ENCODE peak calls at places on chromosomes 1 and 21, in seven cellular contexts. N is fibroblast of lung, P is sigmoid colon, B is tibial artery, Y is OCI-LY7, F is heart left ventricle, E is IMR-90. V is an unnamed sample.

GRCh38 chr1:19885821-19886220 is 3.6 kb downstream of the OTUD3 start:
- DNase-seq in P (no peak), B (no peak), E (peak; percentile 38), N (peak; percentile 37), F (no peak), Y (no peak), V (no peak)

GRCh38 chr1:33081554-33082305 is 777 bp downstream of the AZIN2 start:
- DNase-seq in P (no peak), Y (no peak), E (no peak), B (no peak), N (no peak), F (no peak), V (no peak)

GRCh38 chr1:234960722-234961467 is 167.7 kb downstream of the TOMM20 start:
- DNase-seq in F (no peak), P (peak; percentile 66), B (peak; percentile 64), N (peak; percentile 64), Y (no peak), E (peak; percentile 67), V (no peak)

GRCh38 chr21:39483917-39484316 is 32.1 kb downstream of the SH3BGR start:
- DNase-seq in E (peak; percentile 52), Y (no peak), P (no peak), B (no peak), F (no peak), N (peak; percentile 74), V (no peak)

GRCh38 chr1:225250432-225250831 is 177.4 kb downstream of the LBR start:
- DNase-seq in F (no peak), P (no peak), E (no peak), Y (no peak), N (peak; percentile 1), B (no peak), V (no peak)

GRCh38 chr1:160437432-160438319 is 37.3 kb downstream of the VANGL2 start:
- DNase-seq in F (no peak), N (no peak), Y (peak; percentile 72), P (no peak), B (no peak), E (no peak), V (no peak)

GRCh38 chr1:28934676-28935075 is 20.3 kb downstream of the EPB41 start:
- DNase-seq in Y (no peak), P (no peak), E (peak; percentile 19), B (no peak), N (peak; percentile 17), F (no peak), V (no peak)

GRCh38 chr21:31349208-31349607 is 5.1 kb upstream of the TIAM1 start:
- DNase-seq in F (no peak), Y (no peak), P (no peak), E (no peak), B (no peak), N (no peak), V (no peak)

GRCh38 chr1:147567594-147568381 is 26.5 kb downstream of the BCL9 start:
- DNase-seq in E (no peak), N (no peak), P (no peak), Y (no peak), F (no peak), B (no peak), V (no peak)

GRCh38 chr1:116374340-116375164 is 1.5 kb downstream of the ATP1A1 start:
- DNase-seq in P (no peak), N (peak; percentile 20), E (no peak), F (peak; percentile 34), B (no peak), Y (peak; percentile 46), V (no peak)

GRCh38 chr1:35929730-35930592 is 944 bp upstream of the AGO3 start:
- DNase-seq in N (peak; percentile 67), F (peak; percentile 61), Y (peak; percentile 59), E (peak; percentile 42), P (peak; percentile 83), B (peak; percentile 82), V (no peak)

GRCh38 chr1:220902916-220903315 is 23.7 kb downstream of the HLX start:
- DNase-seq in F (no peak), B (no peak), Y (no peak), N (no peak), P (no peak), E (peak; percentile 25), V (no peak)

GRCh38 chr1:226687476-226687875 is 51.6 kb downstream of the ITPKB start:
- DNase-seq in E (no peak), P (peak; percentile 69), Y (peak; percentile 66), F (no peak), N (no peak), B (no peak), V (no peak)

GRCh38 chr1:210487021-210487420 is 158.3 kb downstream of the HHAT start:
- DNase-seq in B (no peak), E (no peak), F (no peak), Y (no peak), P (no peak), N (no peak), V (no peak)

GRCh38 chr21:25895565-25896205 is 160.9 kb downstream of the GABPA start:
- DNase-seq in P (no peak), B (no peak), Y (peak; percentile 30), N (peak; percentile 39), F (no peak), E (peak; percentile 45), V (no peak)

GRCh38 chr1:1402081-1402900 is 3.2 kb upstream of the CCNL2 start:
- DNase-seq in P (no peak), B (no peak), E (peak; percentile 60), Y (peak; percentile 40), N (peak; percentile 72), F (no peak), V (no peak)

GRCh38 chr1:114024049-114024448 is 44.8 kb downstream of the OLFML3 start:
- DNase-seq in B (no peak), F (no peak), E (no peak), Y (no peak), P (no peak), N (peak; percentile 13), V (no peak)

GRCh38 chr1:51875836-51876235 is 2.7 kb downstream of the NRDC start:
- DNase-seq in N (no peak), Y (no peak), F (no peak), E (no peak), P (no peak), B (no peak), V (no peak)

DNA sequence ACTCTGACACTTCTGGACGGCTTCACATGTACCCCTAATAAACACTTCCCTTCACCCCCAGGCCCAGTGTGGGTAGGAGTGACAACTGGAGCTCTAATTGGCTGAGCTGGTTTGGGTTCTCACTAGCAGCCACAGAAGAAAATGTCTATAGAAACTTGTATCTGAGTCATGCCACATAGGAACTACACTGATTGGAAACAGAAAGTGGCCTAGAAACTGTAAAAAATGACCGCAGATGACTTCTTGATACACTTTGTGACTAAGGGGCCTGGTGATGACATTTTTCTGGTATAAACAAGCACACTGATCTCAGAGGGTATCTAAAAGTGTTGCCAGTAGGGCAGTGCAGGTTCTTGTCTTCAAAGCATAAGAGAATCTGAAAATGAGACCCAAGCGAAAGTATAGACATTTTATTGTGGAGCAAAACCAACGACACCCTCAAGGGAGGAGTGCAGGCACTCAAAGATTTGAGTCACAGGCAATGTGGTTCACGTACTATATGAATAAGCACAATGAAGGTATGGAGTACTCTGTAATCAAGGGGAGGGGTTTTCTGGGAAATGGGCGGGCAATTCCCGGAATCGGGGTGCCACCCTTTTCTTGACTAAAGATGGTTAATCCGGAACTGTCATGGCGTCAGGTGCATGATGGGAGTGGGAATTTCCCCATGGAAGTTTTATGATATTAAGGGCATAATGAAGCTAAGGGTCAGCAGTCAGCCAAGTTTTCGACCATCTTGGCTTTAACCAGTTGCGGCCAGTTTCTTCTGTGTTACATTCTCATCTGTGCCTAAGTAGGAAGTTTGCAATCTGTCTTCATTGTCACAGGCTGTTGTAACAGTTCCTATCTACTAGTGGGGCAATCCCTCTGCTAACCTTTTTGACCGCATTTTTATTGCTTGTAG is at the start of gene AIM2:
- DNase-seq in P (no peak), F (no peak), Y (peak; percentile 67), E (no peak), N (peak; percentile 14), B (no peak), V (no peak)
- H3K27ac ChIP-seq in P (no peak within 1 kb of the TSS), F (no peak within 1 kb of the TSS), Y (peak within 1 kb of the TSS; percentile 86), E (no peak within 1 kb of the TSS), N (no peak within 1 kb of the TSS), B (no peak within 1 kb of the TSS), V (no peak within 1 kb of the TSS)

GRCh38 chr1:100545855-100546254 is 7.9 kb downstream of the GPR88 start:
- DNase-seq in N (no peak), F (no peak), E (no peak), Y (no peak), P (no peak), B (no peak), V (no peak)

GRCh38 chr1:100542264-100542663 is 4.3 kb downstream of the GPR88 start:
- DNase-seq in N (no peak), P (no peak), E (no peak), Y (no peak), B (no peak), F (no peak), V (no peak)

GRCh38 chr1:100539836-100540536 is 2.0 kb downstream of the GPR88 start:
- DNase-seq in E (peak; percentile 24), F (peak; percentile 46), Y (no peak), N (peak; percentile 47), B (no peak), P (no peak), V (no peak)

GRCh38 chr1:100544791-100545190 is 6.9 kb downstream of the GPR88 start:
- DNase-seq in B (no peak), Y (no peak), F (no peak), P (no peak), N (no peak), E (no peak), V (no peak)

DNA sequence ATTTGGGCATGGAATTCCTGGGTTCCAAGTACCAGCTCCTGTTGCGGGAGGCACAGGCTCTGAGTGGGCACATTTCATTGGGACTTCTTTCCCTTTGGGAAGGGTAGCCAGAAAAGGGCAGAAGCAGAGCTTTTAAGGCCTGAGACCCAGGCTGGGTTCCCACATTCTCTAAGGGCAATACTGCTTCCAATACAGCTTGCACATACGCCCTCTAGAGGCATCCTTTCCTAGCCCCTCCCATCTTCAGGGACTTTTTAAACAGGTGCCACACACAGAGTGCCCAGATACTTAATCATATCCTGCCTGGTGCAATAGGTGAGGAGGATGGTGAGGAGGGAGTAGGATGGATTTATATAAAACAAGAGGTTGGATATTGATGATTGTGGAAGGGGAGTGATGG is 5.7 kb downstream of the GPR88 start:
- DNase-seq in N (no peak), Y (peak; percentile 36), F (no peak), P (no peak), E (no peak), B (no peak), V (no peak)
- TF ChIP-seq CTCF in N (no peak), Y (peak; percentile 80), F (no peak), P (no peak), E (peak; percentile 7), B (no peak), V (no peak)

DNA sequence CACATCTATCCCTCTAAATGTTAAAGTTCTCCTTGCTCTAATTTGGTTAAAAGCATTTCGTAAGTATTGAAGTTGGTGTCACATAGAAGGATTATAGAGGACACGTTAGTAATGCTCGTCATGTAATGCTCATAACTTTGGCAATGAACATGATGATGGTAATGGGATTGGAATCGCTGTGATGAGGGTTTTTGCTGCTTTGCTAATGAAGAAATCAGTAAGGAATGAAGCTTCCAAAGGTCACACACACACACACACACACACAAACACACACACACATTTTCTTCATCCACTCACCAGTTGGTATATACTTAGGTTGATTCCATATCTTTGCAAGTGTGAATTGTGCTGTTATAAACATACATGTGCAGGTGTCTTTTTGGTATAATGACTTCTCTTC is 36.8 kb upstream of the ZNF648 start:
- DNase-seq in B (no peak), F (no peak), N (no peak), P (no peak), E (no peak), Y (no peak), V (no peak)
- H3K4me1 ChIP-seq in B (no peaks in the 10 kb centered on the region), F (no peaks in the 10 kb centered on the region), N (no peaks in the 10 kb centered on the region), P (no peaks in the 10 kb centered on the region), E (no peaks in the 10 kb centered on the region), Y (no peaks in the 10 kb centered on the region), V (peaks cover 18% of the 10 kb centered on the region)

GRCh38 chr21:44983421-44984206 is 43.8 kb downstream of the SLX9 start:
- DNase-seq in P (peak; percentile 56), N (no peak), B (peak; percentile 70), E (no peak), F (peak; percentile 15), Y (no peak), V (peak; percentile 53)
- H3K27ac ChIP-seq in P (no peak overlapping the region), N (no peak overlapping the region), B (peak overlapping the region; percentile 89), E (no peak overlapping the region), F (peak overlapping the region; percentile 55), Y (no peak overlapping the region), V (peak overlapping the region; percentile 32)

V was measured in RWPE2.